ENCODE peak calls at places on chromosomes 13 and 19, in ten cellular contexts. L is H1; W is effector memory CD4-positive, alpha-beta T cell; X is AG04450; K is caudate nucleus; O is lower lobe of right lung; A is tibial artery; T is aorta; E is thoracic aorta; V is Peyer's patch. P is an unnamed sample.
A peak's percentile ranks its signal among the peaks of the same experiment; 100 is the strongest.

GRCh38 chr19:57934820-57935665 is at the start of gene ZNF418:
- DNase-seq in L (peak; percentile 72), W (peak; percentile 22), X (peak; percentile 43), K (peak; percentile 14), O (peak; percentile 47), A (peak; percentile 29), T (peak; percentile 51), E (no peak), V (peak; percentile 62), P (peak; percentile 53)

GRCh38 chr19:13881231-13881691 is 4.3 kb downstream of the NANOS3 start:
- DNase-seq in L (no peak), W (no peak), X (no peak), K (no peak), O (no peak), A (no peak), T (no peak), E (no peak), V (peak; percentile 50), P (no peak)

GRCh38 chr13:65679240-65679639 is 1550.9 kb downstream of the PCDH9 start:
- DNase-seq in L (no peak), W (no peak), X (no peak), K (no peak), O (no peak), A (no peak), T (no peak), E (no peak), V (no peak), P (no peak)

GRCh38 chr13:99498304-99499161 is 2.7 kb upstream of the TM9SF2 start:
- DNase-seq in L (peak; percentile 96), W (peak; percentile 99), X (peak; percentile 89), K (peak; percentile 61), O (peak; percentile 98), A (peak; percentile 95), T (peak; percentile 98), E (peak; percentile 87), V (peak; percentile 99), P (peak; percentile 93)

GRCh38 chr19:46015961-46016425 is 6.9 kb downstream of the PGLYRP1 start:
- DNase-seq in L (peak; percentile 64), W (peak; percentile 23), X (no peak), K (no peak), O (peak; percentile 46), A (no peak), T (peak; percentile 44), E (no peak), V (no peak), P (no peak)

GRCh38 chr13:113938246-113938645 is 35.6 kb downstream of the C13orf46 start:
- DNase-seq in L (no peak), W (no peak), X (no peak), K (no peak), O (no peak), A (no peak), T (no peak), E (no peak), V (no peak), P (no peak)

GRCh38 chr19:18589380-18590272 is 1.0 kb downstream of the REX1BD start:
- DNase-seq in L (peak; percentile 87), W (no peak), X (no peak), K (no peak), O (peak; percentile 83), A (peak; percentile 72), T (peak; percentile 78), E (no peak), V (peak; percentile 83), P (peak; percentile 31)

GRCh38 chr13:74929436-74929835 is 552.5 kb downstream of the TBC1D4 start:
- DNase-seq in L (no peak), W (no peak), X (no peak), K (no peak), O (no peak), A (no peak), T (no peak), E (no peak), V (no peak), P (no peak)

GRCh38 chr13:73173160-73173905 is 114.5 kb downstream of the KLF5 start:
- DNase-seq in L (no peak), W (no peak), X (no peak), K (no peak), O (no peak), A (no peak), T (no peak), E (no peak), V (no peak), P (no peak)

GRCh38 chr13:75788494-75788991 is 152.4 kb downstream of the LMO7 start:
- DNase-seq in L (no peak), W (no peak), X (peak; percentile 85), K (no peak), O (no peak), A (no peak), T (no peak), E (no peak), V (peak; percentile 75), P (no peak)

GRCh38 chr19:53507523-53508442 is 30.2 kb upstream of the ZNF331 start:
- DNase-seq in L (no peak), W (no peak), X (no peak), K (no peak), O (no peak), A (no peak), T (no peak), E (no peak), V (no peak), P (no peak)

GRCh38 chr13:64591981-64592380 is 2638.2 kb downstream of the PCDH9 start:
- DNase-seq in L (no peak), W (no peak), X (peak; percentile 1), K (no peak), O (no peak), A (no peak), T (no peak), E (no peak), V (no peak), P (no peak)

GRCh38 chr13:73835138-73835721 is 299.0 kb downstream of the KLF12 start:
- DNase-seq in L (no peak), W (no peak), X (no peak), K (no peak), O (no peak), A (no peak), T (no peak), E (no peak), V (no peak), P (no peak)

GRCh38 chr13:28100149-28101121 is at the start of gene FLT3:
- DNase-seq in L (peak; percentile 82), W (no peak), X (no peak), K (no peak), O (peak; percentile 58), A (no peak), T (no peak), E (no peak), V (peak; percentile 73), P (no peak)

GRCh38 chr19:35154535-35155406 is at the start of gene FXYD5:
- DNase-seq in L (peak; percentile 72), W (peak; percentile 58), X (peak; percentile 27), K (no peak), O (peak; percentile 84), A (peak; percentile 76), T (peak; percentile 85), E (peak; percentile 52), V (peak; percentile 87), P (no peak)

GRCh38 chr13:25678398-25678797 is 306.6 kb downstream of the ATP8A2 start:
- DNase-seq in L (no peak), W (no peak), X (no peak), K (no peak), O (no peak), A (no peak), T (no peak), E (no peak), V (no peak), P (no peak)

DNA sequence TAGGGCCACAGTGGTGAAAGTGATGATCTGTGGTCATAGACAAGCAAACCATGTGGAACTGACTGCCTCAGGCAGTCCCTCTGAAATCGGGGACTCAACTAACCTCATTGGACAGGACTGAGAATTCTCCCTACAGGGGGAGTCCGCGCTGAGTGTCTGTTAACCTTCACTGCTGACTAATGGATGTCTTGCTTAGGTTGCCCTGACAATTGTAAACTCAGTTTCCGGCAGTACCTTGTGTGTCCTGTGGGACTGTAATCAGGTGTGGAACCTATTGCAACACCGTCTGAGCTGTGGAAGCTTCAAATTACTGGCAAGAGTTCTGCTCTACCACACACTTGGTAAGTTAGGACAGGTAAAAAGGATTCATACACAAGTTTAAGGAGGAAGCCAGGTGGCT is 21.8 kb downstream of the ZNF77 start:
- DNase-seq in L (no peak), W (no peak), X (no peak), K (no peak), O (no peak), A (no peak), T (no peak), E (no peak), V (peak; percentile 41), P (peak; percentile 72)
- H3K27ac ChIP-seq in L (no peak overlapping the region), W (no peak overlapping the region), X (no peak overlapping the region), K (no peak overlapping the region), O (no peak overlapping the region), A (no peak overlapping the region), T (no peak overlapping the region), E (no peak overlapping the region), V (no peak overlapping the region), P (peak overlapping the region; percentile 31)

DNA sequence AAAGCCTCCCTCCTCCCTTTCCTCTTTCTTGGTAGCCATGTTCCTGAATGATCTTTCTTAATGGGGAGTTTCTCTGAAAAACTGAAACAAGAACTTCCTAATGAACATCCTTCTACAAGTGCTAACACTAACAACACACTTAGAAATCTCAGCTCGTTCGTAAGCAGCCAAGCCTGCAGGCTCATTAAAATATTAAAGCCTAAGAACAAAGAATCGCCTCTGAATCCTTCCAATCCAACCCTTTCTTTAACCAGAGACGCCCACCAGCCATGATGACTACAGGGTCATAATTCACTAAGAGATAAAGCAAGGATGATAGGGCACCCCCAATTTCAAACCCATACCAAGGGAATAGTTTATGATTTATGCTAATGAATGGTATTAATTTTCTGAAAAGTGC is 21.9 kb downstream of the EFNB2 start:
- DNase-seq in L (no peak), W (no peak), X (no peak), K (no peak), O (no peak), A (no peak), T (no peak), E (no peak), V (no peak), P (no peak)
- H3K27ac ChIP-seq in L (peak overlapping the region; percentile 12), W (no peak overlapping the region), X (no peak overlapping the region), K (peak overlapping the region; percentile 58), O (no peak overlapping the region), A (no peak overlapping the region), T (no peak overlapping the region), E (no peak overlapping the region), V (no peak overlapping the region), P (peak overlapping the region; percentile 43)

GRCh38 chr19:48867119-48867921 is 1.1 kb downstream of the PLEKHA4 start:
- DNase-seq in L (no peak), W (no peak), X (no peak), K (no peak), O (no peak), A (no peak), T (no peak), E (no peak), V (no peak), P (no peak)
- H3K27ac ChIP-seq in L (no peak overlapping the region), W (no peak overlapping the region), X (no peak overlapping the region), K (no peak overlapping the region), O (peak overlapping the region; percentile 76), A (peak overlapping the region; percentile 85), T (no peak overlapping the region), E (peak overlapping the region; percentile 86), V (peak overlapping the region; percentile 25), P (no peak overlapping the region)

DNA sequence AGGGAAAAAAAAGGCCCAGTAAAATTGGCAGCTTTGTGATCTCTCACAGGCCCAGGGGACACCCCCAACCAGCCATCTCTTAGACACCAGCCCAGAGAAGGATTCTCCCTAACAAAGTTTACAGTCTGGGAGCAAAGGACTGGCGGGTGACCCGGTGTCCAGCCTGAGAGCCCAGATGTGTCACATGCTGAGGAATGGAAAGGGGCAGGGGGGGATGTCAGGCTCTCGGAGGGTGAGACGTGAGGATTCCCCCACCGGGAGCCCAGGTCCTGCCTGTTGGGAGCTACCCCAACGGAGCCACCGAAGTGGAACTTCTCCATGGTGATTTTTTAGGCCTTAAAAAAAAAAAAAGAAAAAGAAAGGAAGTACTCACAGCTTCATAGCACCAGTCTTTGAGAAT is 4.8 kb upstream of the CTXN1 start:
- DNase-seq in L (no peak), W (no peak), X (no peak), K (no peak), O (no peak), A (no peak), T (no peak), E (no peak), V (no peak), P (no peak)
- H3K27ac ChIP-seq in L (no peak overlapping the region), W (no peak overlapping the region), X (peak overlapping the region; percentile 52), K (peak overlapping the region; percentile 70), O (no peak overlapping the region), A (peak overlapping the region; percentile 96), T (no peak overlapping the region), E (peak overlapping the region; percentile 99), V (no peak overlapping the region), P (peak overlapping the region; percentile 80)

P was measured in epithelial cell of prostate.